ENCODE peak calls at places on chromosomes 16 and 17, in six cellular contexts. T is SK-N-DZ; Q is naive thymus-derived CD8-positive, alpha-beta T cell; A is ascending aorta; I is NCI-H2171; O is GM12891. V is an unnamed sample.

GRCh38 chr17:75755205-75755901 is 9.6 kb downstream of the GALK1 start:
- DNase-seq in Q (no peak), O (no peak), I (no peak), A (no peak), T (no peak), V (no peak)

GRCh38 chr17:73956595-73957465 is 246.6 kb upstream of the RPL38 start:
- DNase-seq in Q (no peak), I (no peak), A (peak; percentile 53), O (peak; percentile 64), T (peak; percentile 38), V (no peak)

GRCh38 chr17:4945176-4945943 is 3.0 kb downstream of the PFN1 start:
- DNase-seq in O (no peak), A (peak; percentile 94), Q (peak; percentile 69), T (no peak), I (no peak), V (peak; percentile 92)

GRCh38 chr17:75981019-75981615 is 2.1 kb downstream of the TEN1 start:
- DNase-seq in Q (no peak), T (no peak), O (no peak), I (no peak), A (no peak), V (no peak)

GRCh38 chr17:82440377-82440981 is 10.1 kb downstream of the CYBC1 start:
- DNase-seq in Q (no peak), A (peak; percentile 65), T (no peak), I (no peak), O (no peak), V (no peak)

GRCh38 chr17:82232322-82232785 is 3.5 kb downstream of the SLC16A3 start:
- DNase-seq in T (no peak), Q (no peak), A (peak; percentile 66), I (no peak), O (no peak), V (no peak)

GRCh38 chr16:9091867-9092281 is 430 bp downstream of the HAPSTR1 start:
- DNase-seq in I (no peak), A (peak; percentile 71), T (peak; percentile 22), O (peak; percentile 24), Q (peak; percentile 34), V (peak; percentile 51)

GRCh38 chr17:21098934-21099687 is 27.7 kb upstream of the DHRS7B start:
- DNase-seq in T (peak; percentile 96), A (peak; percentile 73), I (peak; percentile 94), Q (peak; percentile 42), O (peak; percentile 82), V (peak; percentile 75)

GRCh38 chr16:49649013-49649785 is 206.7 kb downstream of the ZNF423 start:
- DNase-seq in A (no peak), T (no peak), Q (no peak), O (no peak), I (no peak), V (no peak)

GRCh38 chr17:52696362-52696761 is 537.8 kb upstream of the CA10 start:
- DNase-seq in A (no peak), I (no peak), Q (no peak), T (peak; percentile 19), O (no peak), V (no peak)

GRCh38 chr16:86584726-86585721 is 6.7 kb downstream of the FOXL1 start:
- DNase-seq in T (no peak), O (no peak), Q (no peak), A (peak; percentile 77), I (no peak), V (peak; percentile 90)

V was measured in SJSA1.